ENCODE peak calls at places on chromosomes 2 and 18, in five cellular contexts. Q is PC-3; W is activated CD8-positive, alpha-beta memory T cell treated with anti-CD3 and anti-CD28 coated beads, Interleukin-2, amount 50 U/mL, for 4 hours; T is H9; L is BE2C. O is an unnamed sample.

GRCh38 chr2:234947556-234947955 is 4.3 kb upstream of the SH3BP4 start:
- DNase-seq in Q (no peak), W (no peak), T (no peak), L (no peak), O (no peak)

GRCh38 chr2:169772651-169773050 is 26.0 kb upstream of the SSB start:
- DNase-seq in Q (no peak), W (no peak), T (no peak), L (no peak), O (no peak)

GRCh38 chr2:171412571-171412970 is 21.2 kb downstream of the METTL8 start:
- DNase-seq in Q (no peak), W (no peak), T (no peak), L (no peak), O (no peak)

GRCh38 chr2:140154711-140155110 is 1374.5 kb upstream of the NXPH2 start:
- DNase-seq in Q (no peak), W (no peak), T (no peak), L (no peak), O (no peak)

GRCh38 chr18:3649559-3650426 is 199.8 kb downstream of the TGIF1 start:
- DNase-seq in Q (peak; percentile 67), W (no peak), T (no peak), L (no peak), O (no peak)

GRCh38 chr2:26526589-26526988 is 48.7 kb upstream of the OTOF start:
- DNase-seq in Q (peak; percentile 55), W (no peak), T (no peak), L (no peak), O (no peak)

GRCh38 chr2:24054366-24055010 is 4.9 kb downstream of the FKBP1B start:
- DNase-seq in Q (no peak), W (no peak), T (no peak), L (peak; percentile 28), O (no peak)

GRCh38 chr2:207768168-207768890 is 1.4 kb downstream of the FZD5 start:
- DNase-seq in Q (peak; percentile 59), W (peak; percentile 27), T (peak; percentile 42), L (peak; percentile 65), O (no peak)

GRCh38 chr2:133553838-133554408 is 14.3 kb downstream of the NCKAP5 start:
- DNase-seq in Q (no peak), W (no peak), T (no peak), L (no peak), O (no peak)

GRCh38 chr2:147999126-147999525 is 21.4 kb downstream of the ORC4 start:
- DNase-seq in Q (no peak), W (no peak), T (no peak), L (no peak), O (no peak)

GRCh38 chr2:106299696-106300095 is 105.6 kb upstream of the UXS1 start:
- DNase-seq in Q (no peak), W (no peak), T (no peak), L (no peak), O (no peak)

GRCh38 chr2:18379869-18380268 is 180.6 kb downstream of the RDH14 start:
- DNase-seq in Q (no peak), W (no peak), T (no peak), L (no peak), O (no peak)

GRCh38 chr2:200635251-200635650 is 49.4 kb downstream of the AOX1 start:
- DNase-seq in Q (no peak), W (no peak), T (no peak), L (no peak), O (no peak)

GRCh38 chr2:127453392-127454171 is 35.4 kb downstream of the PROC start:
- DNase-seq in Q (peak; percentile 29), W (no peak), T (peak; percentile 64), L (peak; percentile 7), O (no peak)

GRCh38 chr2:119641562-119642258 is 37.3 kb upstream of the TMEM177 start:
- DNase-seq in Q (peak; percentile 86), W (peak; percentile 75), T (peak; percentile 87), L (peak; percentile 65), O (peak; percentile 60)

GRCh38 chr2:190462611-190463010 is 54.5 kb downstream of the MFSD6 start:
- DNase-seq in Q (no peak), W (no peak), T (no peak), L (no peak), O (no peak)

GRCh38 chr2:209960676-209961630 is 41.5 kb upstream of the RPE start:
- DNase-seq in Q (peak; percentile 68), W (peak; percentile 28), T (peak; percentile 73), L (peak; percentile 74), O (peak; percentile 87)

GRCh38 chr2:224722777-224723176 is 6.6 kb upstream of the CCDC195 start:
- DNase-seq in Q (no peak), W (no peak), T (no peak), L (no peak), O (no peak)

GRCh38 chr2:152406836-152407161 is 71.8 kb downstream of the FMNL2 start:
- DNase-seq in Q (no peak), W (no peak), T (no peak), L (no peak), O (no peak)

GRCh38 chr2:186995092-186995491 is 146.1 kb upstream of the ZSWIM2 start:
- DNase-seq in Q (peak; percentile 64), W (no peak), T (no peak), L (no peak), O (no peak)

GRCh38 chr2:6337123-6337830 is 528.4 kb downstream of the CMPK2 start:
- DNase-seq in Q (no peak), W (no peak), T (no peak), L (no peak), O (no peak)

GRCh38 chr2:135997380-135997779 is 12.0 kb upstream of the DARS1 start:
- DNase-seq in Q (no peak), W (peak; percentile 25), T (peak; percentile 91), L (peak; percentile 73), O (peak; percentile 47)

GRCh38 chr18:61589724-61590065 is 256.5 kb downstream of the CDH20 start:
- DNase-seq in Q (peak; percentile 21), W (no peak), T (no peak), L (no peak), O (no peak)

GRCh38 chr2:23028106-23028505 is 356.9 kb upstream of the KLHL29 start:
- DNase-seq in Q (no peak), W (no peak), T (no peak), L (no peak), O (no peak)

GRCh38 chr18:69400976-69401474 is 337 bp downstream of the DOK6 start:
- DNase-seq in Q (no peak), W (no peak), T (no peak), L (peak; percentile 43), O (no peak)

GRCh38 chr2:211247751-211248150 is 691.4 kb downstream of the CPS1 start:
- DNase-seq in Q (no peak), W (no peak), T (no peak), L (no peak), O (no peak)

GRCh38 chr18:58013241-58014211 is 30.5 kb upstream of the NEDD4L start:
- DNase-seq in Q (peak; percentile 93), W (no peak), T (no peak), L (no peak), O (no peak)

GRCh38 chr2:226985227-226985946 is 149.5 kb downstream of the RHBDD1 start:
- DNase-seq in Q (peak; percentile 75), W (no peak), T (no peak), L (peak; percentile 44), O (no peak)

GRCh38 chr18:13501896-13502295 is 224.5 kb downstream of the FAM210A start:
- DNase-seq in Q (no peak), W (no peak), T (no peak), L (no peak), O (no peak)

GRCh38 chr2:115549731-115550130 is 1107.3 kb downstream of the DPP10 start:
- DNase-seq in Q (no peak), W (no peak), T (no peak), L (no peak), O (no peak)

O was measured in iPS DF 19.7.